ENCODE peak calls at places on chromosomes 3 and 15, in five cellular contexts. One of them, this sample, is unnamed.

GRCh38 chr3:183884097-183884436 is 613 bp downstream of the PARL start:
- DNase-seq in breast epithelium: no peak
- DNase-seq in transverse colon: no peak
- DNase-seq in HepG2: no peak
- DNase-seq in HCT116: no peak
- DNase-seq in this sample: no peak

GRCh38 chr3:69012836-69013255 is 638 bp downstream of the EOGT start:
- DNase-seq in breast epithelium: no peak
- DNase-seq in transverse colon: peak
- DNase-seq in HepG2: peak
- DNase-seq in HCT116: no peak
- DNase-seq in this sample: peak

GRCh38 chr3:17967111-17967510 is 224.7 kb upstream of the TBC1D5 start:
- DNase-seq in breast epithelium: no peak
- DNase-seq in transverse colon: no peak
- DNase-seq in HepG2: no peak
- DNase-seq in HCT116: no peak
- DNase-seq in this sample: no peak

GRCh38 chr3:108202080-108202479 is 20.1 kb downstream of the IFT57 start:
- DNase-seq in breast epithelium: no peak
- DNase-seq in transverse colon: no peak
- DNase-seq in HepG2: no peak
- DNase-seq in HCT116: no peak
- DNase-seq in this sample: no peak

GRCh38 chr15:57922780-57923179 is 142.7 kb downstream of the ALDH1A2 start:
- DNase-seq in breast epithelium: peak
- DNase-seq in transverse colon: peak
- DNase-seq in HepG2: no peak
- DNase-seq in HCT116: peak
- DNase-seq in this sample: no peak

GRCh38 chr15:66745530-66746230 is 43.6 kb downstream of the SMAD6 start:
- DNase-seq in breast epithelium: no peak
- DNase-seq in transverse colon: no peak
- DNase-seq in HepG2: no peak
- DNase-seq in HCT116: no peak
- DNase-seq in this sample: no peak

GRCh38 chr15:34065941-34066340 is 26.9 kb upstream of the AVEN start:
- DNase-seq in breast epithelium: peak
- DNase-seq in transverse colon: no peak
- DNase-seq in HepG2: no peak
- DNase-seq in HCT116: no peak
- DNase-seq in this sample: no peak

GRCh38 chr3:74445541-74445940 is 168.9 kb downstream of the CNTN3 start:
- DNase-seq in breast epithelium: no peak
- DNase-seq in transverse colon: no peak
- DNase-seq in HepG2: no peak
- DNase-seq in HCT116: no peak
- DNase-seq in this sample: no peak

GRCh38 chr3:161028485-161029018 is 76.6 kb downstream of the B3GALNT1 start:
- DNase-seq in breast epithelium: no peak
- DNase-seq in transverse colon: no peak
- DNase-seq in HepG2: no peak
- DNase-seq in HCT116: no peak
- DNase-seq in this sample: no peak

GRCh38 chr3:190807719-190808375 is 54.6 kb downstream of the GMNC start:
- DNase-seq in breast epithelium: peak
- DNase-seq in transverse colon: no peak
- DNase-seq in HepG2: peak
- DNase-seq in HCT116: no peak
- DNase-seq in this sample: no peak

GRCh38 chr3:52047295-52047960 is 8.9 kb downstream of the DUSP7 start:
- DNase-seq in breast epithelium: no peak
- DNase-seq in transverse colon: no peak
- DNase-seq in HepG2: no peak
- DNase-seq in HCT116: no peak
- DNase-seq in this sample: no peak

GRCh38 chr15:27268923-27269322 is 297.9 kb downstream of the GABRG3 start:
- DNase-seq in breast epithelium: no peak
- DNase-seq in transverse colon: no peak
- DNase-seq in HepG2: no peak
- DNase-seq in HCT116: no peak
- DNase-seq in this sample: no peak

GRCh38 chr3:100319951-100320350 is 14.6 kb upstream of the NIT2 start:
- DNase-seq in breast epithelium: no peak
- DNase-seq in transverse colon: no peak
- DNase-seq in HepG2: no peak
- DNase-seq in HCT116: no peak
- DNase-seq in this sample: no peak

GRCh38 chr3:34022147-34022546 is 223.7 kb downstream of the PDCD6IP start:
- DNase-seq in breast epithelium: no peak
- DNase-seq in transverse colon: no peak
- DNase-seq in HepG2: no peak
- DNase-seq in HCT116: no peak
- DNase-seq in this sample: no peak

GRCh38 chr3:133444071-133444774 is 44.4 kb downstream of the BFSP2 start:
- DNase-seq in breast epithelium: no peak
- DNase-seq in transverse colon: peak
- DNase-seq in HepG2: peak
- DNase-seq in HCT116: no peak
- DNase-seq in this sample: no peak

GRCh38 chr3:71372911-71373637 is 210.5 kb downstream of the FOXP1 start:
- DNase-seq in breast epithelium: no peak
- DNase-seq in transverse colon: no peak
- DNase-seq in HepG2: no peak
- DNase-seq in HCT116: no peak
- DNase-seq in this sample: no peak

GRCh38 chr3:42526616-42527367 is 24.3 kb downstream of the VIPR1 start:
- DNase-seq in breast epithelium: no peak
- DNase-seq in transverse colon: no peak
- DNase-seq in HepG2: no peak
- DNase-seq in HCT116: no peak
- DNase-seq in this sample: peak

GRCh38 chr3:44962606-44963393 is 13.2 kb downstream of the ZDHHC3 start:
- DNase-seq in breast epithelium: peak
- DNase-seq in transverse colon: no peak
- DNase-seq in HepG2: no peak
- DNase-seq in HCT116: no peak
- DNase-seq in this sample: no peak

GRCh38 chr3:194573680-194574437 is 59.4 kb downstream of the TMEM44 start:
- DNase-seq in breast epithelium: no peak
- DNase-seq in transverse colon: peak
- DNase-seq in HepG2: peak
- DNase-seq in HCT116: no peak
- DNase-seq in this sample: peak

GRCh38 chr3:184982058-184982457 is 170.1 kb downstream of the VPS8 start:
- DNase-seq in breast epithelium: no peak
- DNase-seq in transverse colon: no peak
- DNase-seq in HepG2: no peak
- DNase-seq in HCT116: no peak
- DNase-seq in this sample: no peak

GRCh38 chr3:24185738-24186384 is 240.8 kb downstream of the NR1D2 start:
- DNase-seq in breast epithelium: no peak
- DNase-seq in transverse colon: peak
- DNase-seq in HepG2: peak
- DNase-seq in HCT116: peak
- DNase-seq in this sample: peak

DNA sequence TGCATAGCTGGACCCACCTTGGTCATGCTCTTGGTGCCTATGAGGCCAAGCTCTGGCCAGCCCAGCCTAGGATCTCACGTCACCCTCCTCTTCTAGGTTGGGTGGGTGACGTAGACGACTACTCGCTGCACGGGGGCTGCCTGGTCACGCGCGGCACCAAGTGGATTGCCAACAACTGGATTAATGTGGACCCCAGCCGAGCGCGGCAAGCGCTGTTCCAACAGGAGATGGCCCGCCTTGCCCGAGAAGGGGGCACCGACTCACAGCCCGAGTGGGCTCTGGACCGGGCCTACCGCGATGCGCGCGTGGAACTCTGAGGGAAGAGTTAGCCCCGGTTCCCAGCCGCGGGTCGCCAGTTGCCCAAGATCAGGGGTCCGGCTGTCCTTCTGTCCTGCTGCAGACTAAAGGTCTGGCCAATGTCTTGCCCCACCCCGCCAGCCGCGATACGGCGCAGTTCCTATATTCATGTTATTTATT is 562 bp upstream of the WDR6 start:
- DNase-seq in breast epithelium: no peak
- DNase-seq in transverse colon: peak
- DNase-seq in HepG2: no peak
- DNase-seq in HCT116: no peak
- DNase-seq in this sample: no peak
- TF ChIP-seq POLR2AphosphoS5 in breast epithelium: no peak
- TF ChIP-seq POLR2AphosphoS5 in transverse colon: no peak
- TF ChIP-seq POLR2AphosphoS5 in HepG2: no peak
- TF ChIP-seq POLR2AphosphoS5 in HCT116: no peak
- TF ChIP-seq POLR2AphosphoS5 in this sample: no peak

GRCh38 chr15:84600687-84601554 is at the start of gene ZSCAN2:
- DNase-seq in breast epithelium: peak
- DNase-seq in transverse colon: peak
- DNase-seq in HepG2: peak
- DNase-seq in HCT116: peak
- DNase-seq in this sample: peak
- TF ChIP-seq POLR2A in breast epithelium: no peak
- TF ChIP-seq POLR2A in transverse colon: no peak
- TF ChIP-seq POLR2A in HepG2: peak
- TF ChIP-seq POLR2A in HCT116: no peak
- TF ChIP-seq POLR2A in this sample: peak

GRCh38 chr3:182795383-182795782 is 2.1 kb downstream of the ATP11B start:
- DNase-seq in breast epithelium: no peak
- DNase-seq in transverse colon: peak
- DNase-seq in HepG2: no peak
- DNase-seq in HCT116: no peak
- DNase-seq in this sample: peak
- TF ChIP-seq POLR2AphosphoS5 in breast epithelium: no peak
- TF ChIP-seq POLR2AphosphoS5 in transverse colon: peak
- TF ChIP-seq POLR2AphosphoS5 in HepG2: no peak
- TF ChIP-seq POLR2AphosphoS5 in HCT116: no peak
- TF ChIP-seq POLR2AphosphoS5 in this sample: no peak

DNA sequence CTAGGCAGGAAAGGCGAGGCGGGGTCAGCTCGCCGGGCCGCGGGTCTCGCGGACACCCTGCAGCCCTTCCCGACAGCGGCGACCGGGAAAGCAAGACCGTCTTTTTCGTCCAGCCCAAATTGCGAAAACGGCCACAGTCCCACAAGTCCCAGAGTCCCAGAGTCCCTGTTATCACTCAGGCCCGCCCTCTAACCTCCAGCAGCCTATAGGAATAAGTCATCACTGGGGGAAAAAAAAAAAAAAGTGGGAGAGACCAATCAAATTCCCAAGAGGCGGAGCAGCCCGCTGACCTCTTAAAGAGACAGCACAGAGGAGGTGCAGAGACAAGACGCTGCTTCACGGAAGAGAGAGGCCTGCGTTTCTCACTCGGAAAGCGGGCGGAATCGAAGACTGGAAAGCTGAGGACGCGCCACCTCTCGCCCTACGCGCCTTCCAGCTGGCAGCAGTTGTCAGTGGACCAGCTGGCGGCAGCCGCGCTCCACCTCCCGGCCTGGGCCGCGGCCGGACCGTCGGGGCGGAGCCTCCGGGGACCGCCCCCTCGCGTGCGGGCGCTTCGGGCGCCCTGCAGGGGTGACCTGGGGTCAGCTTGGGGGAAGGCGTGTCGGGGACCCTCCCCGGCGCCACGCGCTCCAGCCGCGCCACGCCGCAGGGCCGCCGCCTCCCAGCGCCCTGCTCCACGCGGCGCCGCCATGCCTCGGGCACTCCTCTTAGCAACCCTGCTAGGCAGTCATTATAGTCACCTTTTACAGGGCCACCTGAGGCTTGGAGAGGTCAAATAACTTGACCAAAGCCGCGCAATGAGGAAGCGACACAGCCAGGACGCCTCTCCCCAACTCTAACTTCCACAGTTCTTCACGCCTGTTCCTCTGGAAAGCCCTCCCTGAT is at the start of gene TPRA1:
- DNase-seq in breast epithelium: peak
- DNase-seq in transverse colon: peak
- DNase-seq in HepG2: peak
- DNase-seq in HCT116: peak
- DNase-seq in this sample: peak
- TF ChIP-seq POLR2A in breast epithelium: no peak
- TF ChIP-seq POLR2A in transverse colon: peak
- TF ChIP-seq POLR2A in HepG2: no peak
- TF ChIP-seq POLR2A in HCT116: peak
- TF ChIP-seq POLR2A in this sample: no peak